ENCODE peak calls at places on chromosomes 12 and 14, in five cellular contexts. H is LoVo, P is left ventricle myocardium inferior, I is tibial nerve, G is ovary. S is an unnamed sample.

GRCh38 chr14:104382361-104383087 is 197.0 kb upstream of the C14orf180 start:
- DNase-seq in H (no peak), P (peak), I (no peak), G (no peak), S (no peak)

GRCh38 chr12:44317651-44318126 is 481.8 kb downstream of the TMEM117 start:
- DNase-seq in H (no peak), P (no peak), I (no peak), G (no peak), S (peak)

GRCh38 chr12:110531741-110532333 is 29.7 kb downstream of the RAD9B start:
- DNase-seq in H (peak), P (no peak), I (no peak), G (no peak), S (peak)

GRCh38 chr12:132525833-132526455 is 36.0 kb downstream of the FBRSL1 start:
- DNase-seq in H (no peak), P (no peak), I (no peak), G (no peak), S (no peak)

GRCh38 chr12:104630230-104630670 is 173.5 kb downstream of the CHST11 start:
- DNase-seq in H (no peak), P (no peak), I (no peak), G (no peak), S (no peak)

GRCh38 chr12:15700595-15700994 is 88.6 kb downstream of the EPS8 start:
- DNase-seq in H (peak), P (no peak), I (no peak), G (no peak), S (peak)

GRCh38 chr12:120979220-120979861 is 998 bp downstream of the HNF1A start:
- DNase-seq in H (no peak), P (no peak), I (no peak), G (no peak), S (no peak)

GRCh38 chr12:59389968-59390576 is 205.8 kb upstream of the SLC16A7 start:
- DNase-seq in H (no peak), P (no peak), I (no peak), G (no peak), S (no peak)

GRCh38 chr12:96776908-96777307 is 130.1 kb upstream of the NEDD1 start:
- DNase-seq in H (no peak), P (no peak), I (no peak), G (no peak), S (no peak)

GRCh38 chr12:32390572-32391219 is 8.7 kb upstream of the FGD4 start:
- DNase-seq in H (peak), P (peak), I (no peak), G (peak), S (no peak)

GRCh38 chr12:106090586-106091411 is 48.0 kb downstream of the NUAK1 start:
- DNase-seq in H (no peak), P (no peak), I (no peak), G (peak), S (peak)